ENCODE peak calls at places on chromosome 11, in six cellular contexts. V is adipocyte, B is sigmoid colon, M is heart left ventricle, O is PC-3, X is pancreas. C is an unnamed sample. For H3K4me1, the result is how much of the 10 kb centered on the place peaks cover.

GRCh38 chr11:69230856-69231425 is 63.0 kb upstream of the MYEOV start:
- DNase-seq in O (no peak), X (peak), V (no peak), B (peak), M (peak), C (no peak)

GRCh38 chr11:91773090-91773489 is 451.5 kb upstream of the FAT3 start:
- DNase-seq in V (no peak), M (no peak), X (no peak), O (peak), B (no peak), C (no peak)

GRCh38 chr11:11735586-11735985 is 106.2 kb upstream of the USP47 start:
- DNase-seq in V (no peak), O (no peak), M (no peak), B (no peak), X (no peak), C (no peak)

GRCh38 chr11:3782963-3783362 is 14.4 kb downstream of the NUP98 start:
- DNase-seq in V (no peak), O (no peak), B (no peak), M (no peak), X (no peak), C (no peak)

GRCh38 chr11:78332174-78332866 is 85.3 kb downstream of the GAB2 start:
- DNase-seq in O (no peak), M (no peak), B (no peak), X (no peak), V (no peak), C (no peak)

GRCh38 chr11:131888230-131888826 is 517.9 kb downstream of the NTM start:
- DNase-seq in M (no peak), X (no peak), B (no peak), V (peak), O (peak), C (no peak)

GRCh38 chr11:123429851-123430735 is at the start of gene GRAMD1B:
- DNase-seq in M (peak), O (peak), V (peak), X (peak), B (no peak), C (peak)

GRCh38 chr11:81658722-81659121 is 1074.9 kb downstream of the FAM181B start:
- DNase-seq in B (no peak), M (no peak), X (no peak), V (no peak), O (peak), C (no peak)

GRCh38 chr11:132186193-132186592 is 815.8 kb downstream of the NTM start:
- DNase-seq in M (no peak), V (no peak), B (no peak), X (no peak), O (no peak), C (no peak)

GRCh38 chr11:130465259-130465658 is 16.8 kb downstream of the ADAMTS15 start:
- DNase-seq in X (no peak), O (no peak), M (no peak), V (no peak), B (no peak), C (no peak)

GRCh38 chr11:35047179-35047578 is 91.8 kb upstream of the CD44 start:
- DNase-seq in M (no peak), B (no peak), O (no peak), X (no peak), V (no peak), C (peak)

GRCh38 chr11:73726825-73727224 is 34.0 kb downstream of the RAB6A start:
- DNase-seq in O (no peak), V (no peak), B (no peak), M (no peak), X (no peak), C (no peak)

GRCh38 chr11:64074239-64074638 is 38.5 kb downstream of the FLRT1 start:
- DNase-seq in B (no peak), V (no peak), X (no peak), O (no peak), M (no peak), C (no peak)

GRCh38 chr11:46529086-46529905 is 64.5 kb downstream of the AMBRA1 start:
- DNase-seq in O (peak), V (peak), B (peak), X (peak), M (peak), C (peak)

GRCh38 chr11:85406316-85406715 is 220.8 kb downstream of the DLG2 start:
- DNase-seq in M (no peak), X (no peak), O (no peak), B (no peak), V (no peak), C (no peak)

GRCh38 chr11:11558352-11558751 is 63.5 kb downstream of the GALNT18 start:
- DNase-seq in X (no peak), M (peak), O (no peak), V (no peak), B (no peak), C (no peak)

DNA sequence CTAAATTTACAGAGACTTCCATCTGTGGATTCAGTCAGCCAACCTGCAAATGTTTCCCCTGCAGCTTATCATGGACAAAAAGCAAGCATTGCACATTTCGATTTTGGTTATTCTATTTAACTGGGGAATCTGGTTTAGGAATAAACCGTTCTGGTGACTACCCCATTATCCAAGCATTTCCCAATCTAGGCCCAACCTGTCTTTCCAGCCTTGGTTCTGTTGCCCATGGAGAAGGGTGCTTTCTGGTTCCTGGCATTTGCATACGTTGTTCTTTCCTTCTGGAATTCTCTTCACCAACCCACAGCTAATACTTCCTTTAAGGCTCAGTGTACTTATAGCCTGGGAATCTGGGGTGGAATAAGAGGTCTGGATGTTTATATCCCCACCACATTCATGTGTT is 1.4 kb upstream of the TMEM123 start:
- DNase-seq in V (no peak), B (no peak), X (no peak), M (no peak), O (no peak), C (no peak)
- H3K4me1 ChIP-seq in V (under half), B (under half), X (under half), M (under half), O (half or more), C (under half)

GRCh38 chr11:31817054-31817620 is 6.0 kb upstream of the PAX6 start:
- DNase-seq in O (no peak), X (peak), B (peak), V (no peak), M (no peak), C (no peak)
- H3K4me3 ChIP-seq in O (no peak), X (peak), B (no peak), V (no peak), M (no peak), C (peak)

GRCh38 chr11:100185588-100185987 is 501.5 kb upstream of the ARHGAP42 start:
- DNase-seq in O (no peak), V (no peak), X (no peak), B (no peak), M (no peak), C (no peak)
- H3K4me1 ChIP-seq in O (under half), V (under half), X (under half), B (under half), M (under half), C (under half)

GRCh38 chr11:20261526-20261925 is 101.3 kb upstream of the DBX1 start:
- DNase-seq in V (no peak), O (no peak), X (no peak), B (no peak), M (no peak), C (no peak)
- H3K4me3 ChIP-seq in V (no peak), O (no peak), X (no peak), B (no peak), M (no peak), C (no peak)

GRCh38 chr11:57312511-57313021 is 12.2 kb downstream of the TNKS1BP1 start:
- DNase-seq in O (peak), M (no peak), V (no peak), X (peak), B (peak), C (no peak)
- H3K4me1 ChIP-seq in O (under half), M (under half), V (half or more), X (under half), B (under half), C (under half)

DNA sequence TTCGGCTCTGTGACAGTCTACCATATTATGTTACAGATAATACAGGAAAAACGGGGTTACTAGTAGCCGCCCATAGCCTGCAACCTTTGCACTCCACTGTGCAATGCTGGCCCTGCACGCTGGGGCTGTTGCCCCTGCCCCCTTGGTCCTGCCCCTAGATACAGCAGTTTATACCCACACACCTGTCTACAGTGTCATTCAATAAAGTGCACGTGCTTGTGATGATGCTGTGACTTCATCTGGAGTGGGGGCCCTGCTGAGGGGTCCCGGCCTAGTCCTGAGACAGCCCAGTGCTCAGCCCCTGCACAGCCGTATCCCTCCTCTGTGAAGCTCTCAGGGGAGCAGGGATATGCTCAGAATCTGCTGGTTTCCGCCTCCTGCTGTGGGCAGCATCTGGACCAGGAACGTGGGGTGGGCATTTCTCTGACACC is 1.2 kb downstream of the IFITM1 start:
- DNase-seq in O (no peak), M (no peak), V (no peak), X (no peak), B (no peak), C (no peak)
- H3K4me3 ChIP-seq in O (no peak), M (peak), V (peak), X (no peak), B (peak), C (peak)

C was measured in effector memory CD4-positive, alpha-beta T cell.